ENCODE peak calls at places on chromosomes 4 and X, in ten cellular contexts. W is HS-5; U is OCI-M1; X is stimulated activated CD4-positive, alpha-beta T cell treated with anti-CD3 and anti-CD28 coated beads, Interleukin-2, amount 100 ng/mL, for 4 hours; H is fibroblast of pulmonary artery; A is AG09309; N is HEK293T; J is NCI-H1436; E is glutamatergic neuron; L is NCI-H2081. C is an unnamed sample.

GRCh38 chr4:7797330-7797729 is 142.3 kb downstream of the AFAP1 start:
- DNase-seq in W (no peak), U (no peak), X (no peak), H (no peak), A (no peak), N (no peak), J (no peak), E (no peak), L (no peak), C (no peak)

GRCh38 chr4:24219171-24219570 is 329.3 kb upstream of the PPARGC1A start:
- DNase-seq in W (no peak), U (no peak), X (no peak), H (no peak), A (no peak), N (no peak), J (no peak), E (no peak), L (no peak), C (no peak)

GRCh38 chrX:11422529-11422857 is 129.3 kb downstream of the AMELX start:
- DNase-seq in W (no peak), U (no peak), X (no peak), H (no peak), A (no peak), N (no peak), J (no peak), E (no peak), L (no peak), C (no peak)

GRCh38 chr4:82913305-82913704 is 12.8 kb downstream of the THAP9 start:
- DNase-seq in W (no peak), U (no peak), X (no peak), H (no peak), A (no peak), N (no peak), J (no peak), E (no peak), L (no peak), C (no peak)

GRCh38 chr4:118730683-118731082 is 45.5 kb downstream of the METTL14 start:
- DNase-seq in W (no peak), U (no peak), X (no peak), H (no peak), A (no peak), N (no peak), J (no peak), E (no peak), L (no peak), C (no peak)

GRCh38 chrX:99266255-99266654 is 1143.8 kb downstream of the PCDH19 start:
- DNase-seq in W (no peak), U (no peak), X (no peak), H (no peak), A (no peak), N (no peak), J (no peak), E (no peak), L (no peak), C (no peak)

GRCh38 chr4:153385784-153386183 is 41.3 kb downstream of the MND1 start:
- DNase-seq in W (no peak), U (no peak), X (no peak), H (no peak), A (no peak), N (no peak), J (no peak), E (no peak), L (no peak), C (no peak)

GRCh38 chr4:156898373-156899117 is 73.1 kb downstream of the PDGFC start:
- DNase-seq in W (no peak), U (peak), X (no peak), H (peak), A (no peak), N (no peak), J (no peak), E (no peak), L (no peak), C (no peak)

GRCh38 chr4:188162698-188163097 is 23.5 kb downstream of the TRIML1 start:
- DNase-seq in W (no peak), U (no peak), X (no peak), H (no peak), A (no peak), N (no peak), J (no peak), E (peak), L (no peak), C (no peak)

GRCh38 chrX:69133561-69134542 is 31.4 kb downstream of the PJA1 start:
- DNase-seq in W (no peak), U (peak), X (no peak), H (peak), A (peak), N (peak), J (peak), E (peak), L (no peak), C (no peak)

GRCh38 chrX:150463566-150463965 is 100.4 kb downstream of the MAMLD1 start:
- DNase-seq in W (no peak), U (no peak), X (no peak), H (no peak), A (no peak), N (no peak), J (no peak), E (no peak), L (no peak), C (no peak)

GRCh38 chrX:106999002-106999975 is 723 bp downstream of the MORC4 start:
- DNase-seq in W (peak), U (peak), X (peak), H (peak), A (no peak), N (peak), J (peak), E (peak), L (peak), C (no peak)

GRCh38 chr4:118964891-118965411 is 76.3 kb downstream of the SYNPO2 start:
- DNase-seq in W (no peak), U (peak), X (no peak), H (peak), A (no peak), N (no peak), J (no peak), E (no peak), L (no peak), C (no peak)

GRCh38 chr4:53598901-53599300 is 7.6 kb upstream of the LNX1 start:
- DNase-seq in W (no peak), U (no peak), X (no peak), H (peak), A (no peak), N (no peak), J (no peak), E (no peak), L (no peak), C (no peak)

GRCh38 chr4:150694438-150694837 is 112.5 kb downstream of the MAB21L2 start:
- DNase-seq in W (no peak), U (no peak), X (no peak), H (no peak), A (no peak), N (peak), J (no peak), E (no peak), L (no peak), C (no peak)

GRCh38 chr4:140098481-140099132 is 55.4 kb downstream of the MAML3 start:
- DNase-seq in W (no peak), U (peak), X (no peak), H (peak), A (no peak), N (no peak), J (no peak), E (no peak), L (no peak), C (no peak)

GRCh38 chr4:77022581-77023133 is 53.1 kb downstream of the CCNI start:
- DNase-seq in W (no peak), U (no peak), X (no peak), H (peak), A (no peak), N (no peak), J (no peak), E (peak), L (peak), C (no peak)

GRCh38 chr4:125666635-125667034 is 351.9 kb downstream of the FAT4 start:
- DNase-seq in W (no peak), U (no peak), X (no peak), H (no peak), A (no peak), N (no peak), J (no peak), E (no peak), L (peak), C (no peak)

GRCh38 chrX:45584717-45585116 is 384.0 kb upstream of the DIPK2B start:
- DNase-seq in W (no peak), U (no peak), X (no peak), H (no peak), A (no peak), N (no peak), J (no peak), E (no peak), L (peak), C (no peak)

GRCh38 chrX:10884246-10884645 is 226.9 kb upstream of the HCCS start:
- DNase-seq in W (no peak), U (no peak), X (no peak), H (peak), A (peak), N (no peak), J (no peak), E (no peak), L (no peak), C (no peak)

GRCh38 chrX:70264784-70265183 is 3.4 kb upstream of the ARR3 start:
- DNase-seq in W (no peak), U (peak), X (no peak), H (peak), A (no peak), N (no peak), J (no peak), E (no peak), L (no peak), C (no peak)

GRCh38 chrX:132412208-132412607 is 76.6 kb downstream of the MBNL3 start:
- DNase-seq in W (no peak), U (no peak), X (no peak), H (no peak), A (no peak), N (no peak), J (no peak), E (no peak), L (no peak), C (no peak)

GRCh38 chrX:68355629-68355920 is 77.7 kb downstream of the OPHN1 start:
- DNase-seq in W (no peak), U (no peak), X (no peak), H (no peak), A (no peak), N (no peak), J (no peak), E (no peak), L (no peak), C (no peak)

GRCh38 chrX:119401569-119401968 is 2.4 kb downstream of the SLC25A43 start:
- DNase-seq in W (no peak), U (no peak), X (no peak), H (no peak), A (no peak), N (no peak), J (no peak), E (no peak), L (no peak), C (no peak)